ENCODE peak calls at places on chromosomes 13 and 19, in six cellular contexts. F is brain microvascular endothelial cell, K is hepatocyte, J is adrenal gland, C is esophagus squamous epithelium, N is colonic mucosa. O is an unnamed sample.

GRCh38 chr13:96238241-96238640 is 148.3 kb downstream of the HS6ST3 start:
- DNase-seq in C (no peak), J (no peak), K (no peak), N (no peak), F (no peak), O (no peak)

GRCh38 chr19:3370214-3370720 is 3.9 kb downstream of the NFIC start:
- DNase-seq in N (no peak), C (no peak), F (no peak), K (peak), J (no peak), O (no peak)

GRCh38 chr19:35476149-35476548 is 14.1 kb downstream of the KRTDAP start:
- DNase-seq in J (no peak), C (no peak), F (no peak), N (no peak), K (no peak), O (no peak)

GRCh38 chr13:96822900-96823299 is 171.4 kb downstream of the OXGR1 start:
- DNase-seq in J (no peak), F (no peak), K (peak), C (no peak), N (peak), O (no peak)

GRCh38 chr13:49093376-49093775 is 117.7 kb downstream of the FNDC3A start:
- DNase-seq in N (no peak), F (no peak), J (no peak), K (no peak), C (no peak), O (no peak)

GRCh38 chr13:27928353-27928804 is 8.6 kb downstream of the PDX1 start:
- DNase-seq in C (no peak), F (no peak), K (no peak), N (no peak), J (no peak), O (no peak)

GRCh38 chr13:76723551-76724232 is 162.5 kb downstream of the KCTD12 start:
- DNase-seq in C (no peak), K (peak), J (peak), N (no peak), F (peak), O (peak)

GRCh38 chr13:51717786-51718398 is 86.1 kb downstream of the DHRS12 start:
- DNase-seq in N (no peak), C (no peak), K (no peak), F (no peak), J (no peak), O (no peak)

GRCh38 chr19:4844348-4845179 is 13.1 kb upstream of the TICAM1 start:
- DNase-seq in J (no peak), C (no peak), K (no peak), F (no peak), N (no peak), O (no peak)

GRCh38 chr13:100542546-100543156 is 45.9 kb downstream of the GGACT start:
- DNase-seq in C (no peak), J (peak), N (no peak), K (no peak), F (peak), O (peak)

GRCh38 chr19:52637718-52638585 is at the start of gene ZNF83:
- DNase-seq in K (peak), C (peak), N (peak), F (peak), J (peak), O (peak)

GRCh38 chr19:55927991-55928390 is 4.1 kb downstream of the NLRP13 start:
- DNase-seq in J (no peak), F (no peak), C (no peak), N (no peak), K (no peak), O (no peak)

GRCh38 chr19:13154911-13155471 is 4.8 kb downstream of the IER2 start:
- DNase-seq in J (peak), C (no peak), K (peak), F (peak), N (peak), O (peak)

GRCh38 chr19:34256835-34257558 is 2.6 kb downstream of the GARRE1 start:
- DNase-seq in K (no peak), N (no peak), F (no peak), C (no peak), J (no peak), O (no peak)

GRCh38 chr19:4060621-4061177 is 6.0 kb downstream of the ZBTB7A start:
- DNase-seq in N (peak), F (no peak), K (peak), C (no peak), J (no peak), O (no peak)

GRCh38 chr13:74866151-74866550 is 615.8 kb downstream of the TBC1D4 start:
- DNase-seq in C (no peak), F (no peak), N (no peak), K (no peak), J (no peak), O (no peak)

GRCh38 chr13:34941436-34941834 is 635 bp upstream of the NBEA start:
- DNase-seq in C (no peak), K (no peak), F (no peak), J (no peak), N (no peak), O (no peak)

GRCh38 chr19:2474232-2475017 is 1.5 kb upstream of the GADD45B start:
- DNase-seq in J (peak), F (peak), K (peak), C (no peak), N (peak), O (peak)

GRCh38 chr13:85828094-85828684 is 29.0 kb upstream of the SLITRK6 start:
- DNase-seq in J (no peak), N (no peak), K (peak), C (no peak), F (peak), O (peak)

GRCh38 chr19:39030854-39031367 is 1.4 kb downstream of the FBXO27 start:
- DNase-seq in K (no peak), C (no peak), J (no peak), N (no peak), F (no peak), O (no peak)

GRCh38 chr19:3932931-3933810 is at the start of gene NMRK2:
- DNase-seq in N (no peak), F (no peak), C (no peak), J (no peak), K (peak), O (no peak)

GRCh38 chr13:33543631-33544030 is 258.1 kb upstream of the STARD13 start:
- DNase-seq in F (no peak), N (no peak), J (no peak), C (no peak), K (peak), O (no peak)

GRCh38 chr13:113883314-113883811 is 19.5 kb upstream of the GAS6 start:
- DNase-seq in J (no peak), F (no peak), C (no peak), N (no peak), K (no peak), O (no peak)

GRCh38 chr13:53499551-53499950 is 470.9 kb downstream of the OLFM4 start:
- DNase-seq in C (no peak), K (no peak), F (no peak), N (no peak), J (no peak), O (no peak)

GRCh38 chr13:83839158-83839557 is 43.1 kb downstream of the SLITRK1 start:
- DNase-seq in C (no peak), N (no peak), J (no peak), K (no peak), F (no peak), O (no peak)

GRCh38 chr13:97429681-97430081 is 4.3 kb upstream of the RAP2A start:
- DNase-seq in N (no peak), F (no peak), C (no peak), K (no peak), J (no peak), O (peak)

GRCh38 chr13:104831823-104832222 is 1703.6 kb downstream of the EFNB2 start:
- DNase-seq in J (no peak), C (no peak), K (no peak), F (no peak), N (no peak), O (no peak)

GRCh38 chr19:32581704-32582164 is 744 bp downstream of the PDCD5 start:
- DNase-seq in N (peak), K (peak), F (peak), J (peak), C (no peak), O (peak)

GRCh38 chr13:49240017-49240416 is 7.7 kb upstream of the CDADC1 start:
- DNase-seq in N (no peak), J (no peak), C (no peak), F (peak), K (peak), O (peak)

GRCh38 chr19:49387936-49388372 is at the start of gene KASH5:
- DNase-seq in J (peak), F (no peak), K (no peak), N (peak), C (peak), O (peak)

GRCh38 chr13:21101865-21102576 is 40.6 kb upstream of the LATS2 start:
- DNase-seq in J (no peak), K (no peak), N (no peak), C (no peak), F (no peak), O (no peak)

GRCh38 chr13:112333756-112334543 is 42.2 kb upstream of the SPACA7 start:
- DNase-seq in J (no peak), C (no peak), N (no peak), K (no peak), F (peak), O (no peak)

GRCh38 chr13:97539651-97540230 is 105.8 kb downstream of the RAP2A start:
- DNase-seq in J (no peak), C (no peak), N (no peak), K (no peak), F (no peak), O (peak)

GRCh38 chr19:10390652-10391286 is 10.4 kb upstream of the TYK2 start:
- DNase-seq in N (peak), K (peak), F (peak), C (no peak), J (peak), O (peak)

GRCh38 chr19:45275370-45275971 is 24.4 kb downstream of the MARK4 start:
- DNase-seq in N (no peak), C (no peak), J (no peak), K (no peak), F (no peak), O (no peak)

GRCh38 chr13:51679616-51680015 is 95.4 kb downstream of the WDFY2 start:
- DNase-seq in K (no peak), C (no peak), J (no peak), N (no peak), F (no peak), O (no peak)

GRCh38 chr19:42942187-42942789 is 5.3 kb upstream of the PSG7 start:
- DNase-seq in N (no peak), J (no peak), F (no peak), C (no peak), K (no peak), O (peak)
- TF ChIP-seq CTCF in N (no peak), J (no peak), F (peak), C (peak), K (no peak), O (peak)

GRCh38 chr13:50588736-50589135 is 254.8 kb downstream of the DLEU7 start:
- DNase-seq in K (no peak), N (no peak), F (no peak), J (no peak), C (no peak), O (no peak)
- H3K4me3 ChIP-seq in K (no peak), N (no peak), F (no peak), J (no peak), C (no peak), O (no peak)

GRCh38 chr13:111068009-111068350 is 47.1 kb upstream of the ARHGEF7 start:
- DNase-seq in K (no peak), F (no peak), C (no peak), J (no peak), N (no peak), O (no peak)
- TF ChIP-seq CTCF in K (no peak), F (no peak), C (no peak), J (peak), N (no peak), O (no peak)

DNA sequence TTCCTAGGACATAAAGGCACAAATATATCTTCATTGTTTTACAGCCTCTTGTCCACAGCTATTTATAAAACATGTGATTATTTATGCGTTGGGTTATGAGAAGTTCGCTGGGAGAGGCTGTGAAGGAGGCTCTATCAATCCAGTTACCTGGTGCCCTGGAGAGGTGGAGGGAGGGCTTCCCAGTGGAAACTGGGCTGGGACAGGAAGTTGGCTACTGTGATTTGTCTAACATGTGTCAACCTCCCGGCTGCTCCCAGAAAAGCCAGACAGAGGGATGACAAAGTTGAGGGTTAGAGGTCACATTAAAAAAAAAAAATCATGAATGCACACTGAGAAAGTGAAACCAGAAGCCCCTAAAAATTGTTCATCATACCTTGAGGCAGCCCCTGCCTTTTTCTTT is 346.5 kb downstream of the ZNF536 start:
- DNase-seq in C (no peak), J (peak), K (no peak), F (no peak), N (no peak), O (no peak)
- H3K4me3 ChIP-seq in C (peak), J (no peak), K (no peak), F (no peak), N (peak), O (no peak)

O was measured in astrocyte of the spinal cord.